ENCODE peak calls at places on chromosome 3, in nine cellular contexts. D is tibial artery; J is NCI-H1417; A is AG08395; S is anterior cingulate cortex; M is SK-N-SH; B is aorta; V is ACHN; P is activated naive CD8-positive, alpha-beta T cell treated with anti-CD3 and anti-CD28 coated beads, Interleukin-2, amount 10 ng/mL, durations not matched to agents 7 days and 5 days. Y is an unnamed sample.

GRCh38 chr3:194993896-194994295 is 277.1 kb downstream of the XXYLT1 start:
- DNase-seq in S (no peak), A (no peak), M (no peak), V (no peak), J (no peak), B (no peak), D (no peak), P (no peak), Y (no peak)

GRCh38 chr3:10653241-10653640 is 147.9 kb upstream of the ATP2B2 start:
- DNase-seq in B (no peak), S (no peak), M (no peak), A (no peak), D (no peak), P (no peak), V (no peak), J (no peak), Y (no peak)

GRCh38 chr3:11085078-11085840 is 69.0 kb upstream of the HRH1 start:
- DNase-seq in S (no peak), B (no peak), M (no peak), A (peak), J (no peak), V (no peak), P (no peak), D (no peak), Y (no peak)

GRCh38 chr3:102605146-102605545 is 170.3 kb downstream of the ZPLD1 start:
- DNase-seq in M (no peak), B (no peak), S (no peak), J (no peak), V (no peak), P (no peak), A (no peak), D (no peak), Y (no peak)

GRCh38 chr3:23776352-23776891 is 29.3 kb upstream of the UBE2E1 start:
- DNase-seq in D (peak), S (peak), V (no peak), J (no peak), M (no peak), B (no peak), A (peak), P (no peak), Y (no peak)

GRCh38 chr3:32873491-32874130 is 55.8 kb downstream of the TRIM71 start:
- DNase-seq in B (no peak), V (no peak), M (no peak), S (no peak), A (no peak), J (no peak), P (no peak), D (no peak), Y (no peak)

GRCh38 chr3:11548721-11549131 is 95.0 kb downstream of the VGLL4 start:
- DNase-seq in S (no peak), D (no peak), A (peak), P (no peak), B (no peak), J (no peak), M (no peak), V (peak), Y (peak)

GRCh38 chr3:3792391-3792790 is 6.8 kb upstream of the LRRN1 start:
- DNase-seq in V (no peak), S (no peak), M (no peak), D (no peak), B (no peak), A (no peak), P (no peak), J (no peak), Y (no peak)

GRCh38 chr3:158810823-158811425 is 9.1 kb downstream of the MFSD1 start:
- DNase-seq in J (no peak), M (no peak), A (no peak), D (no peak), V (no peak), P (no peak), S (no peak), B (no peak), Y (no peak)

GRCh38 chr3:33883538-33884203 is 85.2 kb downstream of the PDCD6IP start:
- DNase-seq in S (no peak), J (peak), P (no peak), A (peak), M (peak), B (no peak), D (no peak), V (peak), Y (no peak)

GRCh38 chr3:113223831-113224240 is 12.5 kb downstream of the BOC start:
- DNase-seq in A (peak), V (no peak), M (no peak), J (no peak), D (no peak), S (no peak), P (peak), B (no peak), Y (no peak)

GRCh38 chr3:17745301-17745700 is 2.9 kb upstream of the TBC1D5 start:
- DNase-seq in A (no peak), V (no peak), D (no peak), P (no peak), J (no peak), S (no peak), M (no peak), B (no peak), Y (no peak)

GRCh38 chr3:50418845-50419244 is 59.5 kb upstream of the TMEM115 start:
- DNase-seq in S (no peak), A (no peak), P (no peak), B (no peak), V (no peak), M (no peak), J (no peak), D (no peak), Y (no peak)

GRCh38 chr3:56254261-56254660 is 214.0 kb downstream of the ERC2 start:
- DNase-seq in V (no peak), S (no peak), M (no peak), J (no peak), P (no peak), B (no peak), A (no peak), D (no peak), Y (no peak)

GRCh38 chr3:89314454-89314853 is 207.0 kb downstream of the EPHA3 start:
- DNase-seq in B (no peak), S (no peak), D (no peak), V (peak), M (no peak), J (no peak), P (no peak), A (peak), Y (no peak)

GRCh38 chr3:160006282-160007163 is 17.9 kb downstream of the IL12A start:
- DNase-seq in D (peak), V (peak), A (peak), S (peak), M (peak), J (peak), P (no peak), B (no peak), Y (no peak)

GRCh38 chr3:53350652-53351051 is 3.3 kb upstream of the DCP1A start:
- DNase-seq in P (no peak), M (peak), J (no peak), B (no peak), S (no peak), V (peak), A (no peak), D (no peak), Y (no peak)

GRCh38 chr3:52495096-52495495 is at the start of gene STAB1:
- DNase-seq in M (no peak), S (no peak), B (no peak), J (no peak), A (no peak), D (peak), P (no peak), V (no peak), Y (peak)

GRCh38 chr3:195896361-195897080 is 11.8 kb downstream of the TNK2 start:
- DNase-seq in D (peak), M (peak), J (no peak), B (no peak), S (peak), P (no peak), V (peak), A (peak), Y (no peak)

GRCh38 chr3:181510500-181510899 is 201.2 kb upstream of the SOX2 start:
- DNase-seq in D (no peak), M (no peak), S (no peak), B (no peak), P (no peak), J (no peak), A (no peak), V (no peak), Y (no peak)

GRCh38 chr3:193574488-193575072 is 18.4 kb upstream of the OPA1 start:
- DNase-seq in B (no peak), S (no peak), A (no peak), D (no peak), M (no peak), V (no peak), J (no peak), P (no peak), Y (no peak)

GRCh38 chr3:111570404-111571030 is 24.6 kb downstream of the ZBED2 start:
- DNase-seq in B (no peak), V (no peak), P (no peak), J (no peak), D (no peak), M (no peak), A (no peak), S (no peak), Y (no peak)

GRCh38 chr3:45887759-45888511 is 1.6 kb downstream of the CCR9 start:
- DNase-seq in J (no peak), A (no peak), D (no peak), M (peak), B (no peak), S (no peak), V (no peak), P (no peak), Y (no peak)

GRCh38 chr3:17730318-17730967 is 12.0 kb downstream of the TBC1D5 start:
- DNase-seq in S (no peak), D (no peak), P (no peak), B (no peak), M (no peak), J (peak), A (no peak), V (peak), Y (no peak)

GRCh38 chr3:43319364-43319763 is 33.0 kb downstream of the SNRK start:
- DNase-seq in J (no peak), B (no peak), S (no peak), V (no peak), D (no peak), P (no peak), A (no peak), M (no peak), Y (no peak)

GRCh38 chr3:140529096-140529495 is 148.8 kb upstream of the TRIM42 start:
- DNase-seq in A (no peak), B (no peak), D (no peak), J (no peak), S (no peak), V (peak), M (no peak), P (no peak), Y (no peak)

GRCh38 chr3:156605686-156606605 is 51.0 kb upstream of the SSR3 start:
- DNase-seq in D (peak), B (peak), V (peak), P (no peak), A (peak), M (peak), S (no peak), J (no peak), Y (peak)

GRCh38 chr3:183027276-183027675 is 46.9 kb upstream of the DCUN1D1 start:
- DNase-seq in M (no peak), A (no peak), J (no peak), S (no peak), P (no peak), V (no peak), B (no peak), D (no peak), Y (no peak)